ENCODE peak calls at places on chromosomes 5 and 9, in four cellular contexts. K, I, T and W are unnamed samples.

GRCh38 chr5:89729623-89730390 is 679.7 kb downstream of the CETN3 start:
- DNase-seq in T (no peak), K (no peak), I (no peak), W (no peak)

GRCh38 chr9:134564431-134565170 is 77.0 kb upstream of the COL5A1 start:
- DNase-seq in T (no peak), I (no peak), K (no peak), W (no peak)

GRCh38 chr5:90551376-90551775 is 7.2 kb upstream of the ADGRV1 start:
- DNase-seq in T (no peak), I (no peak), K (no peak), W (no peak)

GRCh38 chr5:170612256-170612656 is 108.4 kb downstream of the KCNIP1 start:
- DNase-seq in I (no peak), K (no peak), T (no peak), W (no peak)

GRCh38 chr5:140344683-140345423 is 1.6 kb downstream of the HBEGF start:
- DNase-seq in I (no peak), K (no peak), T (no peak), W (no peak)

GRCh38 chr9:136742640-136743391 is at the start of gene LCN10:
- DNase-seq in K (no peak), T (no peak), I (no peak), W (no peak)

GRCh38 chr9:30713279-30713678 is 1671.2 kb upstream of the ACO1 start:
- DNase-seq in I (no peak), K (no peak), T (no peak), W (no peak)

GRCh38 chr5:63613430-63613829 is 348.8 kb downstream of the HTR1A start:
- DNase-seq in K (no peak), T (no peak), I (no peak), W (no peak)

GRCh38 chr5:87605663-87606062 is 192.9 kb upstream of the CCNH start:
- DNase-seq in I (no peak), K (no peak), T (no peak), W (no peak)

GRCh38 chr5:35752012-35752411 is 104.7 kb upstream of the IL7R start:
- DNase-seq in T (no peak), I (no peak), K (no peak), W (no peak)

GRCh38 chr9:35618854-35619799 is 914 bp upstream of the CD72 start:
- DNase-seq in K (no peak), T (no peak), I (no peak), W (peak; percentile 28)